ENCODE peak calls at places on chromosomes 5 and 9, in four cellular contexts. G is H1, P is IMR-90, J is K562. R is an unnamed sample.
A peak's percentile ranks its signal among the peaks of the same experiment; 100 is the strongest.

GRCh38 chr5:1300581-1301083 is 5.8 kb upstream of the TERT start:
- DNase-seq in G (peak; percentile 37), P (no peak), J (no peak), R (no peak)

GRCh38 chr5:53877243-53877642 is 316.8 kb downstream of the NDUFS4 start:
- DNase-seq in G (no peak), P (peak; percentile 93), J (no peak), R (no peak)

GRCh38 chr9:99345451-99345850 is 123.4 kb downstream of the SEC61B start:
- DNase-seq in P (no peak), J (no peak), G (no peak), R (no peak)

GRCh38 chr9:137669261-137669672 is 50.5 kb downstream of the EHMT1 start:
- DNase-seq in G (no peak), P (no peak), J (peak; percentile 69), R (no peak)

GRCh38 chr9:73426226-73426625 is 274.6 kb downstream of the ANXA1 start:
- DNase-seq in G (no peak), J (no peak), P (no peak), R (no peak)

GRCh38 chr5:126499742-126500396 is 76.7 kb downstream of the GRAMD2B start:
- DNase-seq in P (no peak), J (peak; percentile 35), G (peak; percentile 48), R (no peak)

GRCh38 chr9:6680797-6681146 is 35.2 kb upstream of the GLDC start:
- DNase-seq in J (no peak), P (peak; percentile 40), G (no peak), R (no peak)

GRCh38 chr5:61332891-61333350 is 863 bp downstream of the ZSWIM6 start:
- DNase-seq in J (peak; percentile 42), G (peak; percentile 56), P (peak; percentile 66), R (no peak)

GRCh38 chr9:134626576-134627416 is 14.8 kb upstream of the COL5A1 start:
- DNase-seq in G (no peak), J (no peak), P (peak; percentile 59), R (no peak)

GRCh38 chr5:152514827-152515397 is 109.8 kb upstream of the NMUR2 start:
- DNase-seq in G (no peak), P (peak; percentile 11), J (no peak), R (no peak)
- TF ChIP-seq CHD1 in G (no peak), P (no peak), J (no peak), R (no peak)

GRCh38 chr9:93826209-93826608 is 128.9 kb downstream of the BARX1 start:
- DNase-seq in J (peak; percentile 21), G (peak; percentile 94), P (no peak), R (no peak)

GRCh38 chr9:93828331-93829097 is 126.6 kb downstream of the BARX1 start:
- DNase-seq in G (no peak), P (no peak), J (no peak), R (no peak)

GRCh38 chr9:93826905-93827544 is 128.1 kb downstream of the BARX1 start:
- DNase-seq in J (peak; percentile 3), G (peak; percentile 73), P (no peak), R (no peak)

GRCh38 chr9:93829271-93830223 is 125.6 kb downstream of the BARX1 start:
- DNase-seq in P (no peak), G (no peak), J (no peak), R (no peak)

GRCh38 chr9:93827545-93828330 is 127.4 kb downstream of the BARX1 start:
- DNase-seq in G (peak; percentile 89), P (peak; percentile 28), J (peak; percentile 87), R (no peak)
- TF ChIP-seq CHD1 in G (no peak), P (no peak), J (no peak), R (no peak)

GRCh38 chr5:9192286-9192685 is 353.6 kb downstream of the SEMA5A start:
- DNase-seq in P (no peak), G (no peak), J (no peak), R (no peak)
- TF ChIP-seq CHD1 in P (no peak), G (no peak), J (no peak), R (no peak)

GRCh38 chr5:179257190-179257741 is 88.0 kb downstream of the ADAMTS2 start:
- DNase-seq in G (no peak), J (no peak), P (no peak), R (no peak)
- TF ChIP-seq CHD1 in G (no peak), J (no peak), P (no peak), R (no peak)

DNA sequence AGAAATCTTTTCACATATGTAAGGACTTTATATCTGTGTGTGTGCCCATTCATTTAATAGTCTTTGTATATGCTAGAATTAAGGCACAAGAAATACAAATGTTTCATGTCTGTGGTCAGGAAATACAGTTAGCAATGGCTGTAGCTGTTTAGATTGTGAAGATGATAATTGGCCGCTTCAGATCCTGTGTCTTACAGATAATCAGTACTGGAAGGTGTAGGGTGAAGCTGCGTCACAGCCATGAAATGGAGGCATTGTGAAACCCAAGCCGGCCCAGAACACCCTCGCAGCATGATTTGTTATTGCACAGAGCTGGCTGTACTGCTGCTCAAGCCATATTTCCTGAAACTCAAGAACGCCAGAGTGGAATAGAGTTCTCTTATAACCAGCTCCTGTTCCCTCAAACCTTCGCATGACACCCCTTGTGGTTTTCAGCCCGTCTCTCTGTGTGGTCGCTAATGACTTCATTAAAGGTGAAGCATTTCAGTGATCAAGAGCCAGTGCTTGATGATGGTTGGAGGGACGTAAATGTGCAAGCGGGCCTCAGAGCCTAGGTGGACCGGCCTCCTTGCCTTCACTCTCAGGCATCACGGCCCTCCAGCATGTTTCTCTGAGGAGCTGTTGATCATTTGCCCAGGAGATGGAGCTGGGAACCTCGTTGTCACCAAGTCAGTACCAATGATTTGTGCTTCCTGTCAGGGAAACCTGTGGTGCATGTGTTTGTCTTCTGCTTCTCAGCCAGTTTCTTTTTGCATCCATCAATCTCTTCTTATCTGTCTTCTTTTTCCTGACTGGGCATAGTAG is 80.1 kb downstream of the F2RL2 start:
- DNase-seq in P (peak; percentile 18), G (no peak), J (no peak), R (no peak)
- TF ChIP-seq CHD1 in P (no peak), G (no peak), J (no peak), R (no peak)

GRCh38 chr5:111296570-111296969 is 72.4 kb downstream of the CAMK4 start:
- DNase-seq in P (no peak), G (no peak), J (no peak), R (no peak)
- TF ChIP-seq CHD1 in P (no peak), G (no peak), J (no peak), R (no peak)

DNA sequence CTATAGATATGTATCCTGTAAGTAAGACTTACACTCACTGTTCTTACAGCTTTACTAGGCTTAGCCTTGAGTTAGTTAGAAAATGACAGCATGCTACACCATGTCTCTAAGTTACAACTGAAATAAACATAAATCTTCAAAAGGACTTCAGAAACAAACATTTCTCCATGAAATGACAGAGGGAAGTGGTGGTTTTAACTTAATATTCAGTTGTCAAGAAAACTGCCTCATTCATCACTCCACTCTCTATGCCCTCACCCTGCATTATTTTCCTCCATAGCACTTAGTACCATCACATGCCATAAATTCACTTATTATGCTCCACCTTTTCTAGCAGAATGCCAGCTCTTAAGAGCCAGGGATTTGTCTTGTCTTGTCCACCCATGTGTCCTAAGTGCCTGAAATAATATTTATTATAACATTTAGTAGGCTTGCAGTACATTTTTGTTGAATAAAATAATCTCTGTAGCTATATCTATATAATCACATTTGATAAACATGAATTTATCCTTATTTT is 401.2 kb downstream of the RAB3C start:
- DNase-seq in P (no peak), G (no peak), J (no peak), R (no peak)
- TF ChIP-seq CHD1 in P (no peak), G (no peak), J (no peak), R (no peak)

DNA sequence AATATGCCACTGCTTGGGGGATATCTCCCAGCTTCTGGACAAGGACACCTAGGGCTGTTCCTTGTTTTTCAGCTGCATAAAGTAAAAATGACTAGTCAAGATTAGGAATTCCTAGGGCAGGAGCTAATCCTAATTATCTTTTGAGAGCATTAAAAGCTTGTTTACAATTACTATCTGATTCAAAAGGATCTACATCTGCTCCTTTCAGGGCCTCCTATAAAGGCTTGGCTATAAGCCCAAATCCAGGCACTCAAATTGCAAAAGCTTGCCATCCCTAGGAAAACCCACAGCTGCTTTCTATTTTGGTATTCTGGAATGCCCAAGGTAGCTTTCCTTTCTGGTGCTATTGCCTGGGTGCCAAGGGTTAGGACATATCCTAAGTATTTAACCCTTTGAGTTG is 45.8 kb upstream of the SLCO4C1 start:
- DNase-seq in J (no peak), P (no peak), G (no peak), R (no peak)
- TF ChIP-seq CHD1 in J (no peak), P (no peak), G (no peak), R (no peak)

GRCh38 chr9:15491950-15492349 is 18.8 kb downstream of the PSIP1 start:
- DNase-seq in P (no peak), J (no peak), G (no peak), R (no peak)

GRCh38 chr9:15482146-15482545 is 28.6 kb downstream of the PSIP1 start:
- DNase-seq in G (no peak), P (no peak), J (no peak), R (no peak)

GRCh38 chr9:15484802-15485201 is 26.0 kb downstream of the PSIP1 start:
- DNase-seq in G (no peak), J (no peak), P (no peak), R (no peak)

DNA sequence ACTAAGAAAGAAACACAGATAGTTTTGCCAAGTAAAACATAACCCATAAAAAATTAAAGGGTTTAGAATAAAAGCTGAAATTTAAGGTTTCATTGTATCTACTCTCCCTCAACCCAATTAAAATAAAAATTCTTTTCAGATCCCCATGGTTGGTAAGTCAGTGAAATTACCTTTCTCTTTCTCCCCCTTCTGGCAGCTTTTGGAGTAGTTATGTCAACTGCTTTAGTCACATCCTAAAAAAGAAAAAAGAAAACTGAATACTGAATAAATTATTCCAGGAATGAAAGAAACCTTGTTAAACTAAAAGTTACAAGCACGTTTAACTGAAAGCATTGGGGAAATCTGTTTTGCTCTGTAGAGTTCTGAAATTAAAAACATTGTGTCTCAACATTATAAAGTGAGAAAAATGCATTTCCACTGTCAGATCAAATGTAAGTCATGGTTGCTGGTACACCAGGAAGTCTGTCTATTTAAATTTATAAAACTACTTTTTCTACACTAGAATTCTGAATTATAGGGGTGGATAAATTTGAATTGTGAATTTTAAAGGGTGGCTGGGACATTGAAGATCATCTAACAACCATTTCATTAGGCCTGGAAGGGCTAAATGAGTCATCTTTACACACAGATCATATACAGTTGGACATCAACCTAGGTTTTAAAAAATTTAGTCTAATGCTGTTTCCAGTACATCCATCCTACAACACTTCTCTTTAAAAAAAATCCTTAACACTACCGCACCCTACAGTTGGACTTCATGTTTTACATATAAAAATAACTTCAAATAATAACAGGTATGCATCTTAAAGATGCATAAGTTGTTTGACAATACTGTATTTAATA is 24.7 kb downstream of the PSIP1 start:
- DNase-seq in P (peak; percentile 54), J (no peak), G (no peak), R (no peak)
- TF ChIP-seq CHD1 in P (no peak), J (no peak), G (no peak), R (no peak)

R was measured in GM12878.